ENCODE peak calls at places on chromosomes 1 and 21, in four cellular contexts. One of them, this sample, is unnamed.

GRCh38 chr1:34362949-34363348 is 186.2 kb downstream of the C1orf94 start:
- DNase-seq in Peyer's patch: no peak
- DNase-seq in left lung: peak; percentile 44
- DNase-seq in CD4-positive, alpha-beta T cell: no peak
- DNase-seq in this sample: no peak

GRCh38 chr1:171563675-171564074 is 58.4 kb upstream of the MYOCOS start:
- DNase-seq in Peyer's patch: no peak
- DNase-seq in left lung: no peak
- DNase-seq in CD4-positive, alpha-beta T cell: no peak
- DNase-seq in this sample: no peak

GRCh38 chr1:29650041-29650400 is 413.7 kb downstream of the PTPRU start:
- DNase-seq in Peyer's patch: no peak
- DNase-seq in left lung: no peak
- DNase-seq in CD4-positive, alpha-beta T cell: no peak
- DNase-seq in this sample: no peak

GRCh38 chr1:17119076-17119743 is at the start of gene PADI2:
- DNase-seq in Peyer's patch: peak; percentile 90
- DNase-seq in left lung: peak; percentile 77
- DNase-seq in CD4-positive, alpha-beta T cell: peak; percentile 27
- DNase-seq in this sample: peak; percentile 73

GRCh38 chr1:62038594-62039284 is 155.9 kb upstream of the L1TD1 start:
- DNase-seq in Peyer's patch: no peak
- DNase-seq in left lung: no peak
- DNase-seq in CD4-positive, alpha-beta T cell: no peak
- DNase-seq in this sample: no peak

GRCh38 chr1:189803364-189803763 is 674.3 kb downstream of the BRINP3 start:
- DNase-seq in Peyer's patch: no peak
- DNase-seq in left lung: no peak
- DNase-seq in CD4-positive, alpha-beta T cell: no peak
- DNase-seq in this sample: no peak

GRCh38 chr1:158045639-158046038 is 52.2 kb downstream of the KIRREL1 start:
- DNase-seq in Peyer's patch: no peak
- DNase-seq in left lung: no peak
- DNase-seq in CD4-positive, alpha-beta T cell: no peak
- DNase-seq in this sample: no peak

GRCh38 chr1:23585321-23586022 is 26.2 kb upstream of the ID3 start:
- DNase-seq in Peyer's patch: no peak
- DNase-seq in left lung: no peak
- DNase-seq in CD4-positive, alpha-beta T cell: no peak
- DNase-seq in this sample: no peak

GRCh38 chr1:55249646-55250398 is 34.7 kb upstream of the USP24 start:
- DNase-seq in Peyer's patch: no peak
- DNase-seq in left lung: no peak
- DNase-seq in CD4-positive, alpha-beta T cell: no peak
- DNase-seq in this sample: no peak

GRCh38 chr1:92909321-92909720 is 51.9 kb downstream of the DIPK1A start:
- DNase-seq in Peyer's patch: no peak
- DNase-seq in left lung: no peak
- DNase-seq in CD4-positive, alpha-beta T cell: no peak
- DNase-seq in this sample: no peak

GRCh38 chr21:37687001-37687400 is 229.3 kb downstream of the KCNJ6 start:
- DNase-seq in Peyer's patch: no peak
- DNase-seq in left lung: no peak
- DNase-seq in CD4-positive, alpha-beta T cell: no peak
- DNase-seq in this sample: no peak

GRCh38 chr21:32974653-32975052 is 51.1 kb upstream of the OLIG2 start:
- DNase-seq in Peyer's patch: no peak
- DNase-seq in left lung: no peak
- DNase-seq in CD4-positive, alpha-beta T cell: no peak
- DNase-seq in this sample: no peak

GRCh38 chr1:59638172-59638800 is 176.5 kb upstream of the HOOK1 start:
- DNase-seq in Peyer's patch: no peak
- DNase-seq in left lung: no peak
- DNase-seq in CD4-positive, alpha-beta T cell: no peak
- DNase-seq in this sample: no peak

GRCh38 chr1:26553942-26554682 is 24.6 kb downstream of the RPS6KA1 start:
- DNase-seq in Peyer's patch: no peak
- DNase-seq in left lung: peak; percentile 54
- DNase-seq in CD4-positive, alpha-beta T cell: no peak
- DNase-seq in this sample: no peak

GRCh38 chr1:22428672-22429071 is 23.0 kb upstream of the ZBTB40 start:
- DNase-seq in Peyer's patch: no peak
- DNase-seq in left lung: no peak
- DNase-seq in CD4-positive, alpha-beta T cell: no peak
- DNase-seq in this sample: no peak

GRCh38 chr1:228009828-228010775 is 3.3 kb downstream of the WNT3A start:
- DNase-seq in Peyer's patch: peak; percentile 44
- DNase-seq in left lung: no peak
- DNase-seq in CD4-positive, alpha-beta T cell: no peak
- DNase-seq in this sample: no peak

GRCh38 chr1:202310071-202310725 is 31.5 kb downstream of the UBE2T start:
- DNase-seq in Peyer's patch: no peak
- DNase-seq in left lung: no peak
- DNase-seq in CD4-positive, alpha-beta T cell: no peak
- DNase-seq in this sample: no peak

GRCh38 chr1:61273167-61273705 is 190.9 kb downstream of the NFIA start:
- DNase-seq in Peyer's patch: no peak
- DNase-seq in left lung: no peak
- DNase-seq in CD4-positive, alpha-beta T cell: no peak
- DNase-seq in this sample: no peak

GRCh38 chr1:35046730-35047129 is 15.0 kb upstream of the ZMYM6 start:
- DNase-seq in Peyer's patch: no peak
- DNase-seq in left lung: no peak
- DNase-seq in CD4-positive, alpha-beta T cell: no peak
- DNase-seq in this sample: no peak

GRCh38 chr1:154220970-154221814 is 437 bp downstream of the UBAP2L start:
- DNase-seq in Peyer's patch: peak; percentile 78
- DNase-seq in left lung: peak; percentile 77
- DNase-seq in CD4-positive, alpha-beta T cell: peak; percentile 57
- DNase-seq in this sample: peak; percentile 35

GRCh38 chr1:7580923-7581753 is 190.0 kb upstream of the VAMP3 start:
- DNase-seq in Peyer's patch: peak; percentile 25
- DNase-seq in left lung: peak; percentile 22
- DNase-seq in CD4-positive, alpha-beta T cell: no peak
- DNase-seq in this sample: no peak

GRCh38 chr1:52920791-52921291 is 699 bp downstream of the ECHDC2 start:
- DNase-seq in Peyer's patch: peak; percentile 68
- DNase-seq in left lung: no peak
- DNase-seq in CD4-positive, alpha-beta T cell: no peak
- DNase-seq in this sample: no peak

GRCh38 chr1:101431956-101432510 is 195.2 kb downstream of the S1PR1 start:
- DNase-seq in Peyer's patch: no peak
- DNase-seq in left lung: no peak
- DNase-seq in CD4-positive, alpha-beta T cell: no peak
- DNase-seq in this sample: no peak

GRCh38 chr1:85661767-85662166 is 46.5 kb downstream of the ZNHIT6 start:
- DNase-seq in Peyer's patch: no peak
- DNase-seq in left lung: no peak
- DNase-seq in CD4-positive, alpha-beta T cell: no peak
- DNase-seq in this sample: no peak
- TF ChIP-seq CTCF in Peyer's patch: no peak
- TF ChIP-seq CTCF in left lung: no peak
- TF ChIP-seq CTCF in CD4-positive, alpha-beta T cell: no peak
- TF ChIP-seq CTCF in this sample: peak; percentile 8

GRCh38 chr1:111758373-111758772 is 2.7 kb downstream of the DDX20 start:
- DNase-seq in Peyer's patch: no peak
- DNase-seq in left lung: no peak
- DNase-seq in CD4-positive, alpha-beta T cell: no peak
- DNase-seq in this sample: no peak
- TF ChIP-seq CTCF in Peyer's patch: no peak
- TF ChIP-seq CTCF in left lung: no peak
- TF ChIP-seq CTCF in CD4-positive, alpha-beta T cell: no peak
- TF ChIP-seq CTCF in this sample: peak; percentile 18

DNA sequence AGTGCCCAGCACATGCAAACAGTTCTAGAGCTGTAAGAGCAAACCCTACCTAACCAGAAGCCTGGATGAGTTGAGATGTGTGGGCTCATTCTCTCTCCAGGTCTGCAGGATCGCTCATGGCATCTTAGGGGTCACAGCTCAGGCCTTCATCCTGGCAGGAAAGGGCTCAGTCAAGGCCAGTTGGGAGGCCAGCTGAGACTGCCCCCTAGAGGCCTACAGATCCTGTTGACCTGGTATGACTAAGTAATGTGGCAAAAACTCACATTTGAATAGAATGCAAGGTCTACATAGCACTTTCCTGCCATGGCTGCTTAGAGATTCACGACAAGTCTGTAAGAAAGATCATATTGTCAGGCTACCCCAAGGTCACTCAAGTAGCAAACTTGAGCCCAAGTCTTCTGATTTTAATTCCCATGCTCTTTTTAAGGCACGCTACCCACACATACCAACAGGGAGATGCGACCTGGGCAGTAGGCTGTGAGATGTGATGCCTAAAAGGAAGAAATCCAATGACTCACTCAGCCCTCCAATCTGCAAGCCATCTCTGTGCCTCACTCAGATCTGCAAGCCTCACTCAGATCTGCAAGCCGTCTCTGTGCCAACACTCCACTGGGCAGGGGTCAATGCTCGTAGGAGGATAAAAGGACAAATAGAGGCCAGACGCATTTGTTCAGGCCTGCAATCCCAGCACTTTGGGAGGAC is 5.1 kb upstream of the CAPN8 start:
- DNase-seq in Peyer's patch: no peak
- DNase-seq in left lung: no peak
- DNase-seq in CD4-positive, alpha-beta T cell: no peak
- DNase-seq in this sample: peak; percentile 29
- TF ChIP-seq CTCF in Peyer's patch: peak; percentile 62
- TF ChIP-seq CTCF in left lung: peak; percentile 36
- TF ChIP-seq CTCF in CD4-positive, alpha-beta T cell: no peak
- TF ChIP-seq CTCF in this sample: peak; percentile 79

GRCh38 chr1:112713466-112714312 is 1.4 kb downstream of the PPM1J start:
- DNase-seq in Peyer's patch: no peak
- DNase-seq in left lung: peak; percentile 39
- DNase-seq in CD4-positive, alpha-beta T cell: no peak
- DNase-seq in this sample: no peak

GRCh38 chr1:112716133-112716720 is 1.1 kb upstream of the PPM1J start:
- DNase-seq in Peyer's patch: peak; percentile 89
- DNase-seq in left lung: peak; percentile 87
- DNase-seq in CD4-positive, alpha-beta T cell: peak; percentile 69
- DNase-seq in this sample: peak; percentile 87

GRCh38 chr1:112712701-112713128 is 2.4 kb downstream of the PPM1J start:
- DNase-seq in Peyer's patch: no peak
- DNase-seq in left lung: peak; percentile 31
- DNase-seq in CD4-positive, alpha-beta T cell: no peak
- DNase-seq in this sample: no peak

GRCh38 chr1:112715264-112716053 is at the start of gene PPM1J:
- DNase-seq in Peyer's patch: peak; percentile 100
- DNase-seq in left lung: peak; percentile 98
- DNase-seq in CD4-positive, alpha-beta T cell: peak; percentile 94
- DNase-seq in this sample: peak; percentile 95

GRCh38 chr1:112714313-112715263 is 544 bp downstream of the PPM1J start:
- DNase-seq in Peyer's patch: peak; percentile 62
- DNase-seq in left lung: peak; percentile 55
- DNase-seq in CD4-positive, alpha-beta T cell: no peak
- DNase-seq in this sample: no peak
- TF ChIP-seq CTCF in Peyer's patch: no peak
- TF ChIP-seq CTCF in left lung: no peak
- TF ChIP-seq CTCF in CD4-positive, alpha-beta T cell: peak; percentile 17
- TF ChIP-seq CTCF in this sample: peak; percentile 22

GRCh38 chr1:237736372-237737029 is 154.2 kb downstream of the ZP4 start:
- DNase-seq in Peyer's patch: no peak
- DNase-seq in left lung: no peak
- DNase-seq in CD4-positive, alpha-beta T cell: no peak
- DNase-seq in this sample: no peak
- TF ChIP-seq CTCF in Peyer's patch: peak; percentile 74
- TF ChIP-seq CTCF in left lung: no peak
- TF ChIP-seq CTCF in CD4-positive, alpha-beta T cell: no peak
- TF ChIP-seq CTCF in this sample: peak; percentile 37

DNA sequence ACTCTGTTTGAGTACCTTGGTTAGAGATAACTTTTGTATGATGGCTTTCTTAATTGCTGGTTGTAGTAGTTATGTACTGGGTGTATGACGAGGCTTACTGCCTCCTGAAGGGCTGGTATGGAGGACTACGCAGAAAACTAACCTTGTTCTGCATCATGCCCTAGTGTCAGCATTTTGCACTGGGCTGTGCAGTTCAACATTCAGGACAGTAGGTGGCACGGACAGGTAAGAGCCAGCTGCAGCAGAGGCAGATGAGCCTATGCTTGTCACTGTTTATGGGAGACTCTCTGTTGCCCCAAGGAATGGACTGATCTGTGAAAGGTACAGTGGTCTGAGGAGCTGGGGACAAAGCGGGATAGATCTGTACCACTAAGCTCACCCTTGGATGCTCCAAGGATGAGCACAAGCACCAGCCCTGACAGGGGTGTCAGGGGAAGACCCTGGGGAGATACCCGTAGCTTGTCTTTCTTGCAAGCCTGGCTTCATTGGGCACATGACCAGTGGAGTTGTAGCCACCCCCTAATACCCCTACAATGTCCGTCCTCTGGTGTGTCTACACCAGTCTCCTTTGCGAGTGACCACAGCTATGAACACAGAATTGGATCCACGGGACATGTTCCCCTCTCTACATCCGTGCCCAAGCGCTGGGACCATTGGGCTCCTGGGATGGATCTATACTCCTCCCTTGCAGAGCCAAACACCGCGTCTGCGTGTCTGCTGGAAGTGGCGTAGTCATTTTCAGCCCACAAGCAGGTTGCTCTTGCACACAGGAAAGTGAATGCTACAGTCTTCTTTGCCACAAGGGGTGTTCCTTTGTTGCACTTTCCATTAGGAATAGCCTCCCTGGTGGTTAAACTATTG is 51.1 kb upstream of the CFHR3 start:
- DNase-seq in Peyer's patch: peak; percentile 48
- DNase-seq in left lung: no peak
- DNase-seq in CD4-positive, alpha-beta T cell: no peak
- DNase-seq in this sample: peak; percentile 33
- TF ChIP-seq CTCF in Peyer's patch: peak; percentile 48
- TF ChIP-seq CTCF in left lung: peak; percentile 24
- TF ChIP-seq CTCF in CD4-positive, alpha-beta T cell: peak; percentile 44
- TF ChIP-seq CTCF in this sample: peak; percentile 69

DNA sequence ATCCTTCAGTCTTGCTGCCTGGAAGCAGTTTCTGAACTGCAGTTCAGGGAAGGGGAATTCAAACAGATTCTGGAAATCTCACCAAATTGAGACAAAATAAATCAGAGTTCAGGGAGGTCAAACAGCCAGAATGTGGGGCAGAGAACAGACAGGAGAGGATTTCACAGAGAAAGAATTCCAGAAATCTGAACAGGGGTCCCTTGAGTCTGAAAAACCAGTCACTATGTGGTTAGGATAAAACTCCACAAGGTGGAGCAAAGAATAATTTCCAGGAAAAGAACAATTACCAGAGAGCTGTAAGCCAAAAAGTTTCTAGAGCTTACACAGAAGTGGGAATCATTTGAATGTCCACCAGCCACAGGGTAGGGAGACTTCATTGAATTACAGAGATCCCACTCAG is 84.7 kb downstream of the URB2 start:
- DNase-seq in Peyer's patch: no peak
- DNase-seq in left lung: no peak
- DNase-seq in CD4-positive, alpha-beta T cell: no peak
- DNase-seq in this sample: no peak
- TF ChIP-seq CTCF in Peyer's patch: no peak
- TF ChIP-seq CTCF in left lung: no peak
- TF ChIP-seq CTCF in CD4-positive, alpha-beta T cell: no peak
- TF ChIP-seq CTCF in this sample: peak; percentile 17